ENCODE peak calls at places on chromosome 14, in four cellular contexts. H, V, C and N are unnamed samples.
A peak's percentile ranks its signal among the peaks of the same experiment; 100 is the strongest.

GRCh38 chr14:104224516-104225281 is 86.3 kb downstream of the KIF26A start:
- DNase-seq in H (peak; percentile 46), V (peak; percentile 15), C (no peak), N (peak; percentile 13)

GRCh38 chr14:54838931-54839512 is 63.6 kb downstream of the GCH1 start:
- DNase-seq in H (no peak), V (no peak), C (no peak), N (no peak)

GRCh38 chr14:90429764-90430163 is 32.9 kb downstream of the CALM1 start:
- DNase-seq in H (no peak), V (no peak), C (no peak), N (no peak)

GRCh38 chr14:86654558-86655184 is 1124.7 kb downstream of the FLRT2 start:
- DNase-seq in H (peak; percentile 14), V (peak; percentile 51), C (peak; percentile 34), N (peak; percentile 66)

GRCh38 chr14:22168092-22168955 is 420.7 kb downstream of the DAD1 start:
- DNase-seq in H (no peak), V (no peak), C (peak; percentile 29), N (peak; percentile 25)

GRCh38 chr14:93023039-93023438 is 92.7 kb downstream of the ITPK1 start:
- DNase-seq in H (peak; percentile 59), V (peak; percentile 64), C (peak; percentile 78), N (peak; percentile 67)

GRCh38 chr14:105839425-105840265 is 313.3 kb downstream of the TMEM121 start:
- DNase-seq in H (no peak), V (no peak), C (no peak), N (no peak)

GRCh38 chr14:90522585-90523191 is 125.9 kb downstream of the CALM1 start:
- DNase-seq in H (no peak), V (no peak), C (no peak), N (peak; percentile 50)

GRCh38 chr14:50139192-50139591 is 22.8 kb upstream of the VCPKMT start:
- DNase-seq in H (no peak), V (no peak), C (no peak), N (peak; percentile 8)

GRCh38 chr14:65179918-65180724 is 77.8 kb upstream of the MAX start:
- DNase-seq in H (no peak), V (peak; percentile 73), C (no peak), N (no peak)

GRCh38 chr14:77320238-77320935 is at the start of gene POMT2:
- DNase-seq in H (peak; percentile 91), V (peak; percentile 93), C (peak; percentile 88), N (peak; percentile 94)

GRCh38 chr14:101986953-101987352 is 22.6 kb downstream of the DYNC1H1 start:
- DNase-seq in H (no peak), V (no peak), C (no peak), N (no peak)
- TF ChIP-seq CTCF in H (no peak), V (no peak), C (no peak), N (no peak)

GRCh38 chr14:25607095-25607657 is 557.2 kb upstream of the STXBP6 start:
- DNase-seq in H (no peak), V (no peak), C (no peak), N (no peak)
- TF ChIP-seq MYC in H (no peak), V (no peak), C (no peak), N (no peak)

GRCh38 chr14:61934385-61934784 is 172.2 kb downstream of the SNAPC1 start:
- DNase-seq in H (no peak), V (no peak), C (no peak), N (no peak)
- TF ChIP-seq MAX in H (no peak), V (no peak), C (no peak), N (no peak)

DNA sequence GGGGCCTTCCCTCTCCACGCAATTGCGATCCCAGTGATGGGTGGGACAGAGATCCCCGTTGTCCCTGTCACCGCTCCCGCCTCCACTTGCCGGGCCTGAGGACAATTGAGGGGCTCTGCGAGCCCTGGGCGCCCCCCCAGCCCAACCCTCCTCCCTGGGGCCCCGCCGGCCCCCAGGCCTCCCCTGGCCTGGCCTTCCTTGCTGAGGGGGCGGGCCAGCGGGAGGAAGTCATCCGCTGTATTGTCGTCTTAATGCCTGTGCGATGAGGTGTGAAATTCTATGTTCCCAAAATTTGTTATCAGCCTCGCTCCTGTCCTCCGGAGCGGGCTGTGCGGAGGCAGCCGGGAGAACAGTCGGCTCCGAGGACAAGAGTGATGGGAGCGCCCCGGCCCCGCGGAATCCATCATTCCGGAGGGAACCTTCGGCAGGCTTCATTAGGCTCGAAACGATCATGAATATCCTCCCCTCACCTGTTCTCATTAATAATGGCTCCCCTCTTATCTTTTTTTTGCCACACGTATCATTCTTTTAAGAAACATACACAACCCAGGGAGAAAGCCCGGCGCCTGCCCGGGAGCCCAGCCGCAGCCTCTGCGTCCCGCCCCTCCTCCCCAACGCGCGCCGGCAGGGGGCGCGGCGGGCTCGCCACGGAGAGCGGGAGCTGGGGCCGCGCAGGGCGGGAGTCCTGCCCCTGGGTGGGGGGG is 17.3 kb upstream of the DLK1 start:
- DNase-seq in H (no peak), V (no peak), C (no peak), N (no peak)
- TF ChIP-seq CTCF in H (no peak), V (peak; percentile 51), C (no peak), N (no peak)

DNA sequence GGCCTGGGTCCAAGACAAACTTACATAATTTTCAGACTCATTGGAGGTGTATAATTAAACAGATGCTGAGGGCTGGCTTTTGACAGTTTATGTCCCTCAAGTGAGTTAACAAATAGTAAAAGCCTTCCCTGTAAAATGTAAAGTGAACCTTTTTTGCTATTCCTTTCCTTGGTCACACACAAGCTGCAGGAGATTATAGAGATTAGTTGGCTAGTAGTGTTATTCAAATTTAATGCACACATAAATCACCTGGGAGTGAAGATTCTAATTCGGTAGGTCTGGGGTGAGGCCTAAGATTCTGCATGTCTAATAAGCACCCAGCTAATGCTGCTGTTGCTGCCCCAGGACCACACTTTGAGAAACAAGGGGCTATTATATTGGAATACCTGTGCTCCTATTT is 206.2 kb upstream of the SSTR1 start:
- DNase-seq in H (no peak), V (no peak), C (no peak), N (no peak)
- TF ChIP-seq MYC in H (no peak), V (no peak), C (no peak), N (no peak)